ENCODE peak calls at places on chromosome 10, in seven cellular contexts. Z is fibroblast of lung, G is stomach, J is bronchial epithelial cell, B is mammary epithelial cell, S is MM.1S, Y is colonic mucosa. P is an unnamed sample.

GRCh38 chr10:124725791-124726190 is 18.4 kb downstream of the FAM53B start:
- DNase-seq in G (no peak), B (no peak), S (no peak), Z (no peak), Y (no peak), J (no peak), P (no peak)

GRCh38 chr10:57979466-57979865 is 288.2 kb downstream of the IPMK start:
- DNase-seq in J (no peak), S (no peak), Y (no peak), Z (peak; percentile 64), B (no peak), G (no peak), P (no peak)

GRCh38 chr10:97454330-97455036 is 8.5 kb downstream of the ZDHHC16 start:
- DNase-seq in G (peak; percentile 55), B (peak; percentile 35), J (peak; percentile 82), Y (no peak), Z (peak; percentile 44), S (no peak), P (no peak)

GRCh38 chr10:98340261-98340675 is 72.3 kb upstream of the LOXL4 start:
- DNase-seq in S (peak; percentile 85), G (no peak), Y (no peak), J (peak; percentile 45), B (no peak), Z (peak; percentile 68), P (no peak)

GRCh38 chr10:43218951-43219837 is 47.7 kb downstream of the RASGEF1A start:
- DNase-seq in G (no peak), J (no peak), Z (no peak), B (no peak), Y (no peak), S (no peak), P (no peak)

GRCh38 chr10:24884316-24884715 is 68.1 kb downstream of the PRTFDC1 start:
- DNase-seq in G (no peak), S (no peak), B (no peak), Y (no peak), Z (no peak), J (no peak), P (no peak)

GRCh38 chr10:110932505-110933180 is 13.2 kb downstream of the SHOC2 start:
- DNase-seq in Y (no peak), J (peak; percentile 70), B (peak; percentile 31), Z (no peak), G (no peak), S (no peak), P (no peak)

GRCh38 chr10:115882021-115882420 is 391.0 kb downstream of the GFRA1 start:
- DNase-seq in Z (no peak), Y (no peak), J (no peak), S (no peak), G (no peak), B (no peak), P (no peak)

GRCh38 chr10:97217299-97217698 is 31.5 kb upstream of the SLIT1 start:
- DNase-seq in S (no peak), J (no peak), G (no peak), B (no peak), Y (no peak), Z (no peak), P (no peak)

GRCh38 chr10:113517893-113518240 is 35.0 kb upstream of the HABP2 start:
- DNase-seq in J (no peak), S (no peak), Y (no peak), Z (no peak), G (no peak), B (no peak), P (no peak)

GRCh38 chr10:132580617-132581016 is 43.0 kb downstream of the INPP5A start:
- DNase-seq in B (no peak), S (no peak), Z (no peak), G (no peak), J (no peak), Y (no peak), P (no peak)

GRCh38 chr10:97686301-97686961 is 610 bp downstream of the AVPI1 start:
- DNase-seq in Z (no peak), J (peak; percentile 33), Y (peak; percentile 41), S (peak; percentile 37), B (no peak), G (no peak), P (peak; percentile 32)

GRCh38 chr10:70671619-70672164 is 614 bp upstream of the ADAMTS14 start:
- DNase-seq in B (no peak), Z (no peak), G (no peak), S (no peak), J (no peak), Y (no peak), P (no peak)

GRCh38 chr10:70673929-70674559 is 1.7 kb downstream of the ADAMTS14 start:
- DNase-seq in S (no peak), B (no peak), J (no peak), G (no peak), Z (no peak), Y (no peak), P (no peak)

GRCh38 chr10:70674560-70675495 is 2.5 kb downstream of the ADAMTS14 start:
- DNase-seq in Z (no peak), J (no peak), Y (no peak), S (no peak), G (no peak), B (no peak), P (no peak)

GRCh38 chr10:70672165-70672992 is at the start of gene ADAMTS14:
- DNase-seq in Z (peak; percentile 64), B (no peak), G (no peak), J (no peak), Y (no peak), S (peak; percentile 50), P (peak; percentile 91)

GRCh38 chr10:70672993-70673928 is 955 bp downstream of the ADAMTS14 start:
- DNase-seq in B (peak; percentile 64), Z (peak; percentile 91), S (no peak), G (no peak), J (peak; percentile 56), Y (no peak), P (peak; percentile 63)
- H3K4me3 ChIP-seq in B (no peak overlapping the region), Z (peak overlapping the region; percentile 48), S (peak overlapping the region; percentile 22), G (peak overlapping the region; percentile 45), J (no peak overlapping the region), Y (peak overlapping the region; percentile 26), P (peak overlapping the region; percentile 52)

DNA sequence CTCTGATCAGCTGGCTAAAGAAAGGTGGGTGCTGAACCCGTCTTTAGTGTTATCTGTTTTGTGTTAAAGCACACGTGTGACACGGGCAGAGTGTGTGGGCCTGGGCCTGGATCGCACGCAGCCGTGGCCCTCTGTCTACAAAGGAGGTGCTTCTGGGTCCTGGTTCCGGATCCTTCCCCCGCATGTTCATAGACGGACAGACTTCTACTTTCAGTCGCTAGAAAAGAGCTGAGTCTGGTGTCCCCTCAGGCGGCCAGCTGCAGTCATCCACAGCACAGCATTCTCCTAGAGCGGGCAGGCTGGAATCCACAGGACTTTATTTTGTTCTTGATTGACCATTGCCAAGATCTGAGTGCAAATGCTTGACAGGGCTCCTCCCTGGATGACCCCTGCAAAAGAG is 134.4 kb downstream of the DLG5 start:
- DNase-seq in G (no peak), Y (no peak), B (no peak), S (no peak), Z (no peak), J (no peak), P (no peak)
- H3K36me3 ChIP-seq in G (peaks cover 99% of the 10 kb centered on the region), Y (no peaks in the 10 kb centered on the region), B (peaks cover 26% of the 10 kb centered on the region), S (no peaks in the 10 kb centered on the region), Z (peaks cover 16% of the 10 kb centered on the region), J (peaks cover 42% of the 10 kb centered on the region), P (peaks cover 26% of the 10 kb centered on the region)

GRCh38 chr10:104659809-104660208 is 18.7 kb downstream of the SORCS3 start:
- DNase-seq in S (no peak), B (no peak), G (no peak), Z (no peak), J (no peak), Y (no peak), P (no peak)

DNA sequence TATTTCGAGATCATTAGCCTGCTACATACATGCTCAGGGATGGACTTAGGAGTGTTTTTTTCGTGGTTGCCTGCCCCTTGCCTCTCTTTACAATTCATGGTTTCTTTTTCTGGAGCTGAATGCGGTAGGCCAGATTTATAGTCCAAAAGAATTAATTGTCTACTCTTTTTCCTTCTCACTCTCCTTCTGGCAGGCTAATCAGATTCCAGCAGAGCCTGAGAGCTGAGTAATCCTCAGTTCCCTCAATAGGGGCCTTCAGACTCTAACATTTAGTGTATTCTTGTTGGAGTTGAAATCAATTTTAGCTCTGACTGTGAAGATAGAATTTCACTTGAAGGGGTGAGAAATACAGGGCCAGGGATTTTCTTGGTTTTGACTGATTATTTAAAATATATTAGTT is 16.4 kb downstream of the SORCS3 start:
- DNase-seq in Z (peak; percentile 60), Y (no peak), G (no peak), B (no peak), J (no peak), S (no peak), P (no peak)
- H3K27me3 ChIP-seq in Z (no peaks in the 10 kb centered on the region), Y (no peaks in the 10 kb centered on the region), G (no peaks in the 10 kb centered on the region), B (peaks cover 2% of the 10 kb centered on the region), J (no peaks in the 10 kb centered on the region), S (no peaks in the 10 kb centered on the region), P (no peaks in the 10 kb centered on the region)

DNA sequence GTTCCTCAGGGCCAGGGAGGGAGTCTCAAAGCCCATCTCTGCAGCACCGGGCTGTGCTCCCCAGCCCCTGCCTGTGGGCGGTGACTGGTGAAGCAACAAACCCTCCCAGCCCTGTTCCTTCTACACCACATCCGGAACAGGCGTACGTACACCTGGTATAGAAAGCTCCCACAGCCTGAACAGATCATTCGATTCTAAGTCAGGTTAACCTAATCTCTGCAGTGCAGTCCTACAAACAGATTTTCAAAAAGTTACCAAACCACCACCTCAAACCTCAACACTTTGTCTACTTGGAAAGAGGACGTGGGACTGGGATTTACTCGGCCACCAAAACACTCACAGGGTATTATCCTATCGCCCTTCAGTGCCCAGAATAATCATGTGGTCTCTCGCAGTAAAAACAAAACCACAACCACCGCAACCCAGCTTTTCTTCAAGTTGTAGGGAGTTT is 238.4 kb downstream of the DIP2C start:
- DNase-seq in Y (no peak), Z (peak; percentile 23), G (peak; percentile 60), J (no peak), B (peak; percentile 19), S (peak; percentile 90), P (no peak)
- H3K4me3 ChIP-seq in Y (no peak overlapping the region), Z (no peak overlapping the region), G (no peak overlapping the region), J (no peak overlapping the region), B (no peak overlapping the region), S (peak overlapping the region; percentile 43), P (no peak overlapping the region)

P was measured in H7.